ENCODE peak calls at places on chromosomes 3 and 15, in ten cellular contexts. One of them, this sample, is unnamed.

GRCh38 chr15:51736069-51736468 is 1.4 kb downstream of the LYSMD2 start:
- DNase-seq in cardiac fibroblast: peak
- DNase-seq in RWPE2: no peak
- DNase-seq in left ventricle myocardium inferior: no peak
- DNase-seq in lower leg skin: no peak
- DNase-seq in gastrocnemius medialis: no peak
- DNase-seq in GM23338: no peak
- DNase-seq in natural killer cell: no peak
- DNase-seq in HCT116: no peak
- DNase-seq in fibroblast of pulmonary artery: no peak
- DNase-seq in this sample: no peak

GRCh38 chr3:25155696-25156471 is 272.2 kb upstream of the RARB start:
- DNase-seq in cardiac fibroblast: no peak
- DNase-seq in RWPE2: no peak
- DNase-seq in left ventricle myocardium inferior: no peak
- DNase-seq in lower leg skin: no peak
- DNase-seq in gastrocnemius medialis: no peak
- DNase-seq in GM23338: peak
- DNase-seq in natural killer cell: no peak
- DNase-seq in HCT116: no peak
- DNase-seq in fibroblast of pulmonary artery: peak
- DNase-seq in this sample: no peak

GRCh38 chr3:44419159-44419922 is 58.1 kb downstream of the ZNF445 start:
- DNase-seq in cardiac fibroblast: no peak
- DNase-seq in RWPE2: no peak
- DNase-seq in left ventricle myocardium inferior: no peak
- DNase-seq in lower leg skin: no peak
- DNase-seq in gastrocnemius medialis: no peak
- DNase-seq in GM23338: no peak
- DNase-seq in natural killer cell: no peak
- DNase-seq in HCT116: no peak
- DNase-seq in fibroblast of pulmonary artery: no peak
- DNase-seq in this sample: no peak

GRCh38 chr15:69603369-69604049 is 150.9 kb downstream of the RPLP1 start:
- DNase-seq in cardiac fibroblast: no peak
- DNase-seq in RWPE2: no peak
- DNase-seq in left ventricle myocardium inferior: no peak
- DNase-seq in lower leg skin: no peak
- DNase-seq in gastrocnemius medialis: no peak
- DNase-seq in GM23338: no peak
- DNase-seq in natural killer cell: no peak
- DNase-seq in HCT116: no peak
- DNase-seq in fibroblast of pulmonary artery: no peak
- DNase-seq in this sample: no peak

GRCh38 chr15:82750831-82751181 is 41.1 kb upstream of the AP3B2 start:
- DNase-seq in cardiac fibroblast: peak
- DNase-seq in RWPE2: no peak
- DNase-seq in left ventricle myocardium inferior: no peak
- DNase-seq in lower leg skin: no peak
- DNase-seq in gastrocnemius medialis: peak
- DNase-seq in GM23338: peak
- DNase-seq in natural killer cell: no peak
- DNase-seq in HCT116: no peak
- DNase-seq in fibroblast of pulmonary artery: no peak
- DNase-seq in this sample: no peak

GRCh38 chr15:90629217-90629616 is 87.9 kb upstream of the BLM start:
- DNase-seq in cardiac fibroblast: no peak
- DNase-seq in RWPE2: no peak
- DNase-seq in left ventricle myocardium inferior: no peak
- DNase-seq in lower leg skin: no peak
- DNase-seq in gastrocnemius medialis: no peak
- DNase-seq in GM23338: no peak
- DNase-seq in natural killer cell: no peak
- DNase-seq in HCT116: no peak
- DNase-seq in fibroblast of pulmonary artery: no peak
- DNase-seq in this sample: no peak

GRCh38 chr3:134056464-134056891 is 26.8 kb upstream of the SLCO2A1 start:
- DNase-seq in cardiac fibroblast: peak
- DNase-seq in RWPE2: peak
- DNase-seq in left ventricle myocardium inferior: no peak
- DNase-seq in lower leg skin: no peak
- DNase-seq in gastrocnemius medialis: no peak
- DNase-seq in GM23338: no peak
- DNase-seq in natural killer cell: no peak
- DNase-seq in HCT116: no peak
- DNase-seq in fibroblast of pulmonary artery: peak
- DNase-seq in this sample: no peak

GRCh38 chr15:81419304-81419943 is 45.4 kb upstream of the TMC3 start:
- DNase-seq in cardiac fibroblast: peak
- DNase-seq in RWPE2: no peak
- DNase-seq in left ventricle myocardium inferior: no peak
- DNase-seq in lower leg skin: no peak
- DNase-seq in gastrocnemius medialis: no peak
- DNase-seq in GM23338: peak
- DNase-seq in natural killer cell: no peak
- DNase-seq in HCT116: no peak
- DNase-seq in fibroblast of pulmonary artery: peak
- DNase-seq in this sample: no peak

GRCh38 chr3:15794303-15794771 is 3.4 kb downstream of the ANKRD28 start:
- DNase-seq in cardiac fibroblast: peak
- DNase-seq in RWPE2: no peak
- DNase-seq in left ventricle myocardium inferior: no peak
- DNase-seq in lower leg skin: no peak
- DNase-seq in gastrocnemius medialis: no peak
- DNase-seq in GM23338: no peak
- DNase-seq in natural killer cell: no peak
- DNase-seq in HCT116: no peak
- DNase-seq in fibroblast of pulmonary artery: peak
- DNase-seq in this sample: no peak

GRCh38 chr3:156586905-156587766 is 32.2 kb upstream of the SSR3 start:
- DNase-seq in cardiac fibroblast: peak
- DNase-seq in RWPE2: no peak
- DNase-seq in left ventricle myocardium inferior: no peak
- DNase-seq in lower leg skin: no peak
- DNase-seq in gastrocnemius medialis: no peak
- DNase-seq in GM23338: no peak
- DNase-seq in natural killer cell: no peak
- DNase-seq in HCT116: no peak
- DNase-seq in fibroblast of pulmonary artery: no peak
- DNase-seq in this sample: no peak

GRCh38 chr15:84734794-84735479 is 13.5 kb upstream of the ZNF592 start:
- DNase-seq in cardiac fibroblast: peak
- DNase-seq in RWPE2: peak
- DNase-seq in left ventricle myocardium inferior: peak
- DNase-seq in lower leg skin: peak
- DNase-seq in gastrocnemius medialis: peak
- DNase-seq in GM23338: peak
- DNase-seq in natural killer cell: peak
- DNase-seq in HCT116: peak
- DNase-seq in fibroblast of pulmonary artery: no peak
- DNase-seq in this sample: no peak

GRCh38 chr3:88003115-88003755 is 55.6 kb downstream of the CGGBP1 start:
- DNase-seq in cardiac fibroblast: peak
- DNase-seq in RWPE2: no peak
- DNase-seq in left ventricle myocardium inferior: no peak
- DNase-seq in lower leg skin: no peak
- DNase-seq in gastrocnemius medialis: no peak
- DNase-seq in GM23338: peak
- DNase-seq in natural killer cell: no peak
- DNase-seq in HCT116: peak
- DNase-seq in fibroblast of pulmonary artery: peak
- DNase-seq in this sample: no peak

GRCh38 chr3:24688446-24689148 is 193.9 kb upstream of the THRB start:
- DNase-seq in cardiac fibroblast: no peak
- DNase-seq in RWPE2: no peak
- DNase-seq in left ventricle myocardium inferior: no peak
- DNase-seq in lower leg skin: no peak
- DNase-seq in gastrocnemius medialis: no peak
- DNase-seq in GM23338: peak
- DNase-seq in natural killer cell: no peak
- DNase-seq in HCT116: no peak
- DNase-seq in fibroblast of pulmonary artery: no peak
- DNase-seq in this sample: no peak

GRCh38 chr3:34955684-34956083 is 683.6 kb upstream of the ARPP21 start:
- DNase-seq in cardiac fibroblast: no peak
- DNase-seq in RWPE2: no peak
- DNase-seq in left ventricle myocardium inferior: no peak
- DNase-seq in lower leg skin: no peak
- DNase-seq in gastrocnemius medialis: no peak
- DNase-seq in GM23338: peak
- DNase-seq in natural killer cell: no peak
- DNase-seq in HCT116: no peak
- DNase-seq in fibroblast of pulmonary artery: no peak
- DNase-seq in this sample: no peak

GRCh38 chr3:133283958-133284807 is 115.7 kb upstream of the BFSP2 start:
- DNase-seq in cardiac fibroblast: no peak
- DNase-seq in RWPE2: no peak
- DNase-seq in left ventricle myocardium inferior: no peak
- DNase-seq in lower leg skin: no peak
- DNase-seq in gastrocnemius medialis: no peak
- DNase-seq in GM23338: peak
- DNase-seq in natural killer cell: no peak
- DNase-seq in HCT116: no peak
- DNase-seq in fibroblast of pulmonary artery: no peak
- DNase-seq in this sample: no peak

GRCh38 chr3:66574091-66574490 is 73.3 kb upstream of the LRIG1 start:
- DNase-seq in cardiac fibroblast: no peak
- DNase-seq in RWPE2: no peak
- DNase-seq in left ventricle myocardium inferior: no peak
- DNase-seq in lower leg skin: no peak
- DNase-seq in gastrocnemius medialis: no peak
- DNase-seq in GM23338: no peak
- DNase-seq in natural killer cell: no peak
- DNase-seq in HCT116: no peak
- DNase-seq in fibroblast of pulmonary artery: no peak
- DNase-seq in this sample: no peak

DNA sequence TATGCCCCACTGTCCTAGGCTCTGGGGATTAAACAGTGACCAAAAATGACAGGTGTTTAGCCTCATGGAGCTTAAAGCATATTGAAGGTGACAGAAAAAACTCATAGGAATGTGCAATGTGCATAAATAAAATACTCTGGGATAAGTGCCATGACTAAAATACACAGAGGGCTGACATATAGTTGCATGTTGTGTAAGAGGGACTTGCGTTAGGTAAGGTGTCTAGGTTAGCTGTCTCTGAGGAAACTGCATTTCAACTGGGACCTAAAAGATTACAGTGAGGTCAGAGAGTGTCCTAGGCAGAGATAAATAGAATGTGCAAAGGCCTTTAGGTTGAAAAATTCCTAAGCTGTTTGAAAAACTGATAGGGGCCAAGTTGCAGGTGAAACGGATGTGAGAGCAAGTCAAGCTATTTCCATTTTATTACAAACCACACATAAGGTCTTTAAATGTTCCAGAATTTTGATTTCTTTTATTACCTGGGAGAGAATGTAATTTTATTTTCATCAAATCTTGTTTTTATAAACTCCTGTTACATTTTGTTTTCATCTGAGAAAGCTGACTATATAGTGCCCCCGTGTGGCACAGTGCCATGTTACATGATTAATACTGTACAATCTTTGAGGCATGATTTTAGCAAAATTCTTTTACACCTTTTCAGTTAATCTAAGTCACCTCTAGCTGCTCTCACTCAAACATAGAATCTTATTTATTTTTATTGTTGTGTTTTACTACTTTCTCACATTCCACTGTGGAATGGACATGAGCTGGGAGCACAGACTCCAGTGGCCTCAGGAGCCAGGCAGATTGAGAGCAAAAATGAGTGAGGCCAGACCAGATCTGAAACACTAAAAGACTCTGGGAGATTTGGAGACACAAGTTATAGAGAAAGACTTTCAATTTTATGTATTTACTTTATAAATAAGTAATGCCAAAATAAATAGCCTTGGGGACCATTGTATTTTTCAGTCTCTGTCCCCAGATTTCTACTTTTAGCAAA is 259.6 kb upstream of the ZNF717 start:
- DNase-seq in cardiac fibroblast: peak
- DNase-seq in RWPE2: no peak
- DNase-seq in left ventricle myocardium inferior: no peak
- DNase-seq in lower leg skin: no peak
- DNase-seq in gastrocnemius medialis: no peak
- DNase-seq in GM23338: peak
- DNase-seq in natural killer cell: no peak
- DNase-seq in HCT116: no peak
- DNase-seq in fibroblast of pulmonary artery: peak
- DNase-seq in this sample: no peak
- TF ChIP-seq CTCF in cardiac fibroblast: peak
- TF ChIP-seq CTCF in RWPE2: peak
- TF ChIP-seq CTCF in left ventricle myocardium inferior: peak
- TF ChIP-seq CTCF in lower leg skin: no peak
- TF ChIP-seq CTCF in gastrocnemius medialis: no peak
- TF ChIP-seq CTCF in GM23338: peak
- TF ChIP-seq CTCF in natural killer cell: no peak
- TF ChIP-seq CTCF in HCT116: peak
- TF ChIP-seq CTCF in fibroblast of pulmonary artery: peak
- TF ChIP-seq CTCF in this sample: no peak

GRCh38 chr15:72342385-72342784 is 22.4 kb upstream of the CELF6 start:
- DNase-seq in cardiac fibroblast: peak
- DNase-seq in RWPE2: no peak
- DNase-seq in left ventricle myocardium inferior: no peak
- DNase-seq in lower leg skin: no peak
- DNase-seq in gastrocnemius medialis: no peak
- DNase-seq in GM23338: peak
- DNase-seq in natural killer cell: no peak
- DNase-seq in HCT116: peak
- DNase-seq in fibroblast of pulmonary artery: peak
- DNase-seq in this sample: no peak
- TF ChIP-seq CTCF in cardiac fibroblast: peak
- TF ChIP-seq CTCF in RWPE2: peak
- TF ChIP-seq CTCF in left ventricle myocardium inferior: peak
- TF ChIP-seq CTCF in lower leg skin: no peak
- TF ChIP-seq CTCF in gastrocnemius medialis: peak
- TF ChIP-seq CTCF in GM23338: peak
- TF ChIP-seq CTCF in natural killer cell: no peak
- TF ChIP-seq CTCF in HCT116: peak
- TF ChIP-seq CTCF in fibroblast of pulmonary artery: peak
- TF ChIP-seq CTCF in this sample: no peak

GRCh38 chr3:55868347-55868746 is 381.2 kb upstream of the WNT5A start:
- DNase-seq in cardiac fibroblast: no peak
- DNase-seq in RWPE2: no peak
- DNase-seq in left ventricle myocardium inferior: no peak
- DNase-seq in lower leg skin: no peak
- DNase-seq in gastrocnemius medialis: no peak
- DNase-seq in GM23338: peak
- DNase-seq in natural killer cell: no peak
- DNase-seq in HCT116: no peak
- DNase-seq in fibroblast of pulmonary artery: no peak
- DNase-seq in this sample: no peak
- TF ChIP-seq CTCF in cardiac fibroblast: no peak
- TF ChIP-seq CTCF in RWPE2: no peak
- TF ChIP-seq CTCF in left ventricle myocardium inferior: no peak
- TF ChIP-seq CTCF in lower leg skin: no peak
- TF ChIP-seq CTCF in gastrocnemius medialis: no peak
- TF ChIP-seq CTCF in GM23338: peak
- TF ChIP-seq CTCF in natural killer cell: no peak
- TF ChIP-seq CTCF in HCT116: no peak
- TF ChIP-seq CTCF in fibroblast of pulmonary artery: no peak
- TF ChIP-seq CTCF in this sample: no peak

DNA sequence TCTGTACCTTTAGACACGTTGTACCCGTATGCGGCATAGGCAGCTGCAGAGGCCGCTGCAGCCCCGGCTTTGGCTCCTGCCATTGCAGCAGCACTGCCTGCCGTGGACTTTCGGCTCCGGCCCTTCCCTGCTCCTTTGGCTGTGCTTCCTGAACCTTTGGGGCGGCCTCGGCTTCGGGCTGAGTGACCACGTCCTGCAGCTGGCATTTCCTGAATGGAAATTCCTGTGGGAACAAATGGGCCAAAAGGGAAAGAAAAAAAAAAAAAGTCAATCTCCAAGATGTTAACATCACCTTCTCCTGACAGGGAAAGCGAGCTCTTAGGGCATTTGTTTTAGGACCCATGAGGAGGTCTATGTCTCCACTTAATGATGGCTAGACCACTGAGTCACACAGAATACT is 29.6 kb downstream of the CHAC1 start:
- DNase-seq in cardiac fibroblast: peak
- DNase-seq in RWPE2: no peak
- DNase-seq in left ventricle myocardium inferior: no peak
- DNase-seq in lower leg skin: no peak
- DNase-seq in gastrocnemius medialis: no peak
- DNase-seq in GM23338: no peak
- DNase-seq in natural killer cell: no peak
- DNase-seq in HCT116: no peak
- DNase-seq in fibroblast of pulmonary artery: peak
- DNase-seq in this sample: no peak
- TF ChIP-seq CTCF in cardiac fibroblast: no peak
- TF ChIP-seq CTCF in RWPE2: no peak
- TF ChIP-seq CTCF in left ventricle myocardium inferior: no peak
- TF ChIP-seq CTCF in lower leg skin: no peak
- TF ChIP-seq CTCF in gastrocnemius medialis: no peak
- TF ChIP-seq CTCF in GM23338: no peak
- TF ChIP-seq CTCF in natural killer cell: no peak
- TF ChIP-seq CTCF in HCT116: no peak
- TF ChIP-seq CTCF in fibroblast of pulmonary artery: no peak
- TF ChIP-seq CTCF in this sample: no peak

This sample was measured in thoracic aorta.